ENCODE peak calls at places on chromosomes 1 and 21, in five cellular contexts. X is ovary, A is testis, I is esophagus muscularis mucosa, F is A549. U is an unnamed sample. For H3K4me1, the result is how much of the 10 kb centered on the place peaks cover.

GRCh38 chr1:221994274-221994698 is 252.4 kb upstream of the DUSP10 start:
- DNase-seq in X (no peak), A (no peak), I (peak), F (no peak), U (no peak)

GRCh38 chr1:234777850-234778214 is 167.9 kb upstream of the IRF2BP2 start:
- DNase-seq in X (no peak), A (no peak), I (no peak), F (no peak), U (no peak)

GRCh38 chr21:31108969-31109368 is 70.7 kb upstream of the KRTAP19-8 start:
- DNase-seq in X (no peak), A (no peak), I (no peak), F (no peak), U (no peak)

GRCh38 chr1:12202190-12202497 is 27.7 kb upstream of the VPS13D start:
- DNase-seq in X (no peak), A (no peak), I (no peak), F (no peak), U (no peak)

GRCh38 chr1:96715482-96715881 is 6.1 kb upstream of the PTBP2 start:
- DNase-seq in X (no peak), A (no peak), I (no peak), F (no peak), U (no peak)

GRCh38 chr1:233412812-233413211 is 85.3 kb downstream of the MAP3K21 start:
- DNase-seq in X (no peak), A (no peak), I (no peak), F (no peak), U (no peak)

GRCh38 chr1:114153051-114153620 is 533 bp downstream of the SYT6 start:
- DNase-seq in X (peak), A (no peak), I (no peak), F (peak), U (no peak)

GRCh38 chr1:158008630-158009029 is 15.2 kb downstream of the KIRREL1 start:
- DNase-seq in X (no peak), A (no peak), I (no peak), F (no peak), U (no peak)

GRCh38 chr1:39173119-39173994 is 31.1 kb upstream of the MACF1 start:
- DNase-seq in X (no peak), A (no peak), I (no peak), F (no peak), U (no peak)

GRCh38 chr1:35448344-35448801 is 108.8 kb downstream of the KIAA0319L start:
- DNase-seq in X (no peak), A (no peak), I (no peak), F (no peak), U (no peak)

GRCh38 chr1:10252508-10252907 is 42.1 kb downstream of the KIF1B start:
- DNase-seq in X (no peak), A (no peak), I (no peak), F (no peak), U (no peak)

GRCh38 chr1:8363186-8363585 is 45.3 kb downstream of the SLC45A1 start:
- DNase-seq in X (no peak), A (no peak), I (no peak), F (no peak), U (no peak)

GRCh38 chr1:224700915-224701531 is 84.9 kb downstream of the CNIH3 start:
- DNase-seq in X (no peak), A (no peak), I (no peak), F (peak), U (no peak)

GRCh38 chr1:209866201-209866600 is 38.4 kb downstream of the UTP25 start:
- DNase-seq in X (no peak), A (no peak), I (no peak), F (no peak), U (no peak)

GRCh38 chr1:89589515-89589914 is 43.4 kb upstream of the LRRC8C start:
- DNase-seq in X (no peak), A (no peak), I (no peak), F (no peak), U (no peak)

GRCh38 chr1:70043806-70044205 is 161.6 kb downstream of the LRRC40 start:
- DNase-seq in X (no peak), A (no peak), I (no peak), F (no peak), U (no peak)

GRCh38 chr1:234755449-234755863 is 145.5 kb upstream of the IRF2BP2 start:
- DNase-seq in X (peak), A (peak), I (peak), F (no peak), U (peak)

GRCh38 chr1:65955071-65955470 is 162.4 kb downstream of the PDE4B start:
- DNase-seq in X (no peak), A (no peak), I (no peak), F (no peak), U (no peak)

GRCh38 chr1:172143384-172144025 is 277.0 kb upstream of the C1orf105 start:
- DNase-seq in X (no peak), A (peak), I (no peak), F (no peak), U (no peak)

GRCh38 chr1:172146149-172146850 is 274.2 kb upstream of the C1orf105 start:
- DNase-seq in X (no peak), A (no peak), I (no peak), F (no peak), U (no peak)

GRCh38 chr1:172145231-172145651 is 275.2 kb upstream of the C1orf105 start:
- DNase-seq in X (no peak), A (no peak), I (no peak), F (no peak), U (no peak)

GRCh38 chr1:172145656-172146055 is 274.8 kb upstream of the C1orf105 start:
- DNase-seq in X (no peak), A (no peak), I (no peak), F (no peak), U (no peak)

DNA sequence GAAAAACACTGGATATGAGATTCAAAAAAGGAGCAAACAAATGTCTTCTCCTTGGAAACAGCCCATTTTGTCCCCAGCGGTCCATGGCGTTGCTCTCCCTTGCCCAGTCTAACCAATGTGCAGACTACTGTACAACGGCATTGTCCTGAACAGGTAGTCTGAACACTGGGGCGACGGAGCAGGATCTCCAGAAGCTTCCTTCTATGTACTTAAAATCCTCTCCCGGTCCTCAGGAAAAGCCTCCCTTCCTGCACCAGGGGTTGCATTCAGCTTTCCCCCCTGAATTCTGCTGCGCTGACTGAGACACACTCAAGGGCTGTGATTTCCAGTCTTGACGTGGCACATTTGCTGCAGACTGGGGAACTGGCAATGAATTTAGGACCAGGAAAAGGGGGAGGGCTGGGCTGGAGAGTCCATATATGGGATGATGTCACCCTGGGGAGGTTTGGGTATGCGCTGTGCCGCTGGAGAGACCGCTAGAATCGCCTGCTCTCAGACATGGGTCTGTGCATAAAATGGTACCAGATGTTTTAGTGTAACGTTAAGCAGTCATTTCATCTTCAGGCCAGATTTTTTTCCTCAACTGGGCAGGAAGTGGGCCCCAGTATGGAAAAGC is 275.9 kb upstream of the C1orf105 start:
- DNase-seq in X (peak), A (peak), I (peak), F (no peak), U (no peak)
- H3K27ac ChIP-seq in X (peak), A (peak), I (peak), F (no peak), U (peak)

DNA sequence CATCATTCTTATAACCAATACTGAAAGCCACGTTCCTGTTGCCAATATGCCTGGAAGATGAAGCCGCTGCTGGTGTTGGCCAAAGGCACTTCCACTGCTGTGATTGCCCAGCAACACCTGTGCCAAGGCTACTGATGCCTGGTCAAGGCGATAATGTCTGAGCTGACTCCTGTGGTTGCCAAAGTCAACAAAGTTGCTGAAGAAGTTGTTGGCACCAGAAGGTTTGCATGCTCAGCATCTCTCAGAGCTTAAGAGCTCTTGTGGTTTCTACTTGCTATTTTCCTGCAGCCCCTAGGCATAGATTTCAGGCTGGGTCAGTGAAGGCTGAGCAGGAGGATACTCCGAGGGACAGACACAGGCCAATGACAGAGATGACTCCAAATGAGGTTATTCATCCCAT is 63.4 kb upstream of the RAB3GAP2 start:
- DNase-seq in X (no peak), A (no peak), I (no peak), F (no peak), U (no peak)
- H3K4me1 ChIP-seq in X (under half), A (under half), I (under half), F (under half), U (under half)

GRCh38 chr1:204514841-204515240 is 1.4 kb upstream of the MDM4 start:
- DNase-seq in X (no peak), A (no peak), I (no peak), F (no peak), U (no peak)

GRCh38 chr1:204511366-204511765 is 4.8 kb upstream of the MDM4 start:
- DNase-seq in X (no peak), A (no peak), I (no peak), F (no peak), U (no peak)

GRCh38 chr1:204513117-204513716 is 3.0 kb upstream of the MDM4 start:
- DNase-seq in X (no peak), A (no peak), I (no peak), F (no peak), U (no peak)

GRCh38 chr1:204520834-204521709 is 4.9 kb downstream of the MDM4 start:
- DNase-seq in X (no peak), A (no peak), I (no peak), F (no peak), U (no peak)

GRCh38 chr1:204516180-204516879 is at the start of gene MDM4:
- DNase-seq in X (peak), A (peak), I (peak), F (peak), U (peak)
- TF ChIP-seq POLR2A in X (peak), A (no peak), I (peak), F (peak), U (peak)

GRCh38 chr1:59544615-59545014 is 247.7 kb downstream of the FGGY start:
- DNase-seq in X (no peak), A (no peak), I (no peak), F (no peak), U (no peak)
- H3K27ac ChIP-seq in X (no peak), A (no peak), I (no peak), F (no peak), U (no peak)

GRCh38 chr1:57549280-57549679 is 125.4 kb upstream of the DAB1 start:
- DNase-seq in X (no peak), A (no peak), I (no peak), F (no peak), U (no peak)

GRCh38 chr1:57546527-57546926 is 122.7 kb upstream of the DAB1 start:
- DNase-seq in X (no peak), A (no peak), I (no peak), F (no peak), U (no peak)

GRCh38 chr1:57550092-57550491 is 126.2 kb upstream of the DAB1 start:
- DNase-seq in X (no peak), A (no peak), I (no peak), F (no peak), U (no peak)

GRCh38 chr1:57544345-57544744 is 120.5 kb upstream of the DAB1 start:
- DNase-seq in X (no peak), A (no peak), I (no peak), F (no peak), U (no peak)

GRCh38 chr1:57546931-57547330 is 123.1 kb upstream of the DAB1 start:
- DNase-seq in X (no peak), A (no peak), I (no peak), F (no peak), U (no peak)
- H3K4me1 ChIP-seq in X (under half), A (under half), I (under half), F (under half), U (under half)

GRCh38 chr1:205750683-205751651 is 985 bp upstream of the NUCKS1 start:
- DNase-seq in X (no peak), A (peak), I (no peak), F (no peak), U (no peak)

GRCh38 chr1:205746757-205747412 is 3.1 kb downstream of the NUCKS1 start:
- DNase-seq in X (no peak), A (no peak), I (no peak), F (no peak), U (no peak)

GRCh38 chr1:205749826-205750682 is at the start of gene NUCKS1:
- DNase-seq in X (peak), A (peak), I (peak), F (peak), U (peak)

GRCh38 chr1:205748398-205749093 is 1.4 kb downstream of the NUCKS1 start:
- DNase-seq in X (no peak), A (peak), I (no peak), F (no peak), U (no peak)

DNA sequence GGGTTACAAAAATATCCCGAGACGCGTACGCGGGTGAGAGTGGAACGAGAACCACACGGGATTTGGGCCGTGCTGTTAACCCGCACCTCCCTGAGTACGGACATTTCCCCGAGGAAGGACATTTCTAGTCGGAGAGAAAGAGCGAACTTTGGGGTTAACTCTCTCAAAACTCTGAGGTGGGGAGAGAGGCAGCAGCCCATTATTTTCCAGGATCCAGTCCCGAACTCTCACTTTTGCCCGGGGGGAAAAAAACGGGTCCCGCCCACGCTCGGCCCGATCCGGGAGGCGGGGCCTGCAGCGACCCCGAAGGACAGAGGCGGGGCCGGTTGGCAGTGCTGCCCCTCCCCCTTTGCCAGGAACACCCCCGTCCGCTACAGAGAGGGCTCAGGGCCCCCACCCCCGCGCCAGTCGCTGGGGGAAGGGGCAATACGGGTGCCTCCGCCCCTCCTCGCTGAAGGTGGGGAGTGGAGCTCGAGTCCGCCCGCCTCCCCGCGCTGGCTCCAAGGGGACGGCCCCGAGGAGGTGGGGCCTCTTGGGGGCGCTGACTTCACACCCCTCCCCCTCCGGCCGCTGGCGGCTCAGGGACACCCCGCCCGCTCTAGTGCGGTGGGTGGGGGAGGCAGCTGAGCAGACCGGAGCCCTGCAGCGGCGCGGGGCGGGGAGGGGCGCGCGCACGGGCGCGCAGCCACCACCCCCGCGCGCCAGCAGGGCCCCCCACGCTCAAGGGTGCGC is 722 bp downstream of the NUCKS1 start:
- DNase-seq in X (peak), A (peak), I (peak), F (peak), U (peak)
- TF ChIP-seq POLR2A in X (peak), A (no peak), I (peak), F (peak), U (peak)

DNA sequence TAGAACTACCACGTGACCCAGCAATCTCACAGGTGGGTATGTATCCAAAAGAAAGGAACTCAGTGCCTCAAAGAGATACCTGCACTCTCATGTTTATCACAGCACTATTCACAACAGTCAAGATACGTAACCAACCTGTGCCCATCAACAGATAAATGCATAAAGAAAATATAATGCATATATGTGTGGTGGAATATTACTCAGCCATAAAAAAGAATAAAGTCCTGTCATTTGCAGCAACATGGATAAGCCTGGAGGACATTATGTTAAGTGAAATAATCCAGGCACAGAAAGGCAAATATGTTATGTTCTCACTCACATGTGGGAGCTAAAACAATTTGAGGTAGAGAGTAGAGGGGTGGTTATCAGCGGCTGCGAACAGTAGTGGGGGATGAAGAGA is 413.8 kb downstream of the SMYD3 start:
- DNase-seq in X (no peak), A (no peak), I (no peak), F (no peak), U (no peak)
- H3K27ac ChIP-seq in X (no peak), A (no peak), I (no peak), F (no peak), U (no peak)

GRCh38 chr1:202145325-202146140 is 996 bp upstream of the ARL8A start:
- DNase-seq in X (no peak), A (no peak), I (no peak), F (no peak), U (no peak)

GRCh38 chr1:202148391-202148790 is 3.9 kb upstream of the ARL8A start:
- DNase-seq in X (no peak), A (no peak), I (no peak), F (no peak), U (no peak)

GRCh38 chr1:202144510-202145324 is at the start of gene ARL8A:
- DNase-seq in X (peak), A (peak), I (no peak), F (peak), U (no peak)

GRCh38 chr1:202146279-202146678 is 1.7 kb upstream of the ARL8A start:
- DNase-seq in X (no peak), A (no peak), I (no peak), F (no peak), U (no peak)

DNA sequence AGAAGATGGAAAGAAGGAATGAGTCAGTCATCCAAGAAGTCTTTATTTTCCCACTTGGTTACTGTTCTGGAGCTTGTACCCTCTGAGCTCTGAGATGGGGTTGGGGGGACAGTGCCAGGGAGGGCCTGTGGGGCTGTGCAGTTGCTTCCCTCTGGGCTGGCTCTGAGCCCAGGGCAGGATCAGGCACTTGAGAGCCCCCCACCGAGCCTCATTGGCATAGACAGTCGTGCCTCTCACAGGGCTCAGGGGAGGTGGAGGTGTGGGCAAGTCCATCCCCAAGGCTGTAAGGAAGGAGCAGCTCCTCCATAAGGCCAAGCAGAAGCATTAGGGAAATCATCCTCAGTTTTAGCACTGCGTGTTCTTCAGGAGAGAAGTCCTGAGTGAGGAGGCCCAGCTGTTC is 2.5 kb upstream of the ARL8A start:
- DNase-seq in X (no peak), A (no peak), I (no peak), F (no peak), U (no peak)
- H3K4me1 ChIP-seq in X (under half), A (under half), I (under half), F (under half), U (under half)

U was measured in vagina.